ENCODE peak calls at places on chromosomes 7 and 10, in nine cellular contexts. B is KBM-7, U is cardiac muscle cell, N is IMR-90, Q is thoracic aorta, G is ELF-1, X is left ventricle myocardium inferior, S is ACHN, M is A549. O is an unnamed sample.

GRCh38 chr7:66344166-66344565 is 139.0 kb downstream of the TPST1 start:
- DNase-seq in G (no peak), S (no peak), B (peak; percentile 9), U (peak; percentile 87), M (no peak), X (no peak), N (peak; percentile 71), Q (no peak), O (no peak)

GRCh38 chr7:105130048-105130447 is 116.0 kb downstream of the KMT2E start:
- DNase-seq in S (no peak), N (no peak), Q (no peak), U (no peak), G (no peak), X (no peak), B (no peak), M (no peak), O (no peak)

GRCh38 chr7:24829787-24830186 is 72.5 kb upstream of the GSDME start:
- DNase-seq in G (no peak), B (no peak), Q (no peak), N (peak; percentile 44), X (no peak), M (no peak), S (no peak), U (peak; percentile 29), O (no peak)

GRCh38 chr7:131945313-131945831 is 388.9 kb upstream of the PODXL start:
- DNase-seq in U (peak; percentile 50), Q (no peak), X (peak; percentile 30), G (peak; percentile 87), N (peak; percentile 11), S (peak; percentile 67), M (peak; percentile 56), B (peak; percentile 64), O (peak; percentile 35)

GRCh38 chr7:16753102-16753931 is at the start of gene TSPAN13:
- DNase-seq in G (peak; percentile 96), Q (no peak), S (peak; percentile 91), B (peak; percentile 89), X (peak; percentile 81), N (peak; percentile 25), U (peak; percentile 71), M (peak; percentile 87), O (peak; percentile 98)

GRCh38 chr7:114450431-114450830 is 35.8 kb downstream of the FOXP2 start:
- DNase-seq in S (no peak), M (no peak), N (no peak), Q (no peak), G (no peak), B (no peak), U (no peak), X (no peak), O (no peak)

GRCh38 chr7:22572937-22573336 is 72.9 kb upstream of the STEAP1B start:
- DNase-seq in U (no peak), M (peak; percentile 36), G (peak; percentile 82), B (no peak), N (peak; percentile 81), X (no peak), Q (no peak), S (peak; percentile 47), O (no peak)

GRCh38 chr10:100653957-100654834 is 91.2 kb upstream of the PAX2 start:
- DNase-seq in B (no peak), G (peak; percentile 60), U (peak; percentile 73), X (no peak), N (no peak), M (no peak), S (no peak), Q (no peak), O (peak; percentile 45)

GRCh38 chr10:51156913-51157312 is 82.6 kb downstream of the PRKG1 start:
- DNase-seq in X (no peak), Q (no peak), U (peak; percentile 70), G (no peak), N (peak; percentile 75), B (no peak), M (no peak), S (no peak), O (no peak)

GRCh38 chr10:130751851-130752250 is 559.7 kb downstream of the TCERG1L start:
- DNase-seq in S (no peak), Q (no peak), M (no peak), U (no peak), X (no peak), B (no peak), N (no peak), G (peak; percentile 12), O (no peak)

GRCh38 chr7:351256-351655 is 61.3 kb downstream of the FOXL3 start:
- DNase-seq in G (no peak), S (no peak), M (no peak), X (no peak), B (peak; percentile 28), U (no peak), Q (no peak), N (no peak), O (no peak)

GRCh38 chr10:94092848-94093247 is 99.1 kb downstream of the PLCE1 start:
- DNase-seq in M (no peak), B (no peak), N (peak; percentile 25), X (no peak), G (no peak), Q (peak; percentile 26), S (no peak), U (peak; percentile 61), O (no peak)

GRCh38 chr10:125514206-125515162 is 168.5 kb downstream of the TEX36 start:
- DNase-seq in U (no peak), Q (no peak), B (no peak), S (no peak), X (no peak), G (peak; percentile 67), M (no peak), N (no peak), O (no peak)

GRCh38 chr7:75866497-75867389 is 12.1 kb upstream of the RHBDD2 start:
- DNase-seq in G (peak; percentile 67), S (peak; percentile 75), Q (no peak), N (peak; percentile 65), B (peak; percentile 51), X (peak; percentile 45), U (peak; percentile 81), M (peak; percentile 77), O (peak; percentile 49)

GRCh38 chr10:23363788-23364135 is 19.2 kb upstream of the C10orf67 start:
- DNase-seq in M (no peak), N (no peak), U (no peak), X (no peak), S (no peak), B (no peak), Q (no peak), G (no peak), O (no peak)

GRCh38 chr10:43226851-43227845 is 39.7 kb downstream of the RASGEF1A start:
- DNase-seq in Q (peak; percentile 0), N (no peak), U (no peak), M (no peak), X (peak; percentile 2), G (no peak), S (no peak), B (no peak), O (no peak)

GRCh38 chr7:157192861-157193260 is 54.1 kb downstream of the UBE3C start:
- DNase-seq in G (no peak), U (no peak), X (no peak), M (no peak), B (no peak), Q (no peak), N (no peak), S (no peak), O (no peak)

GRCh38 chr7:35718047-35718446 is 23.1 kb upstream of the HERPUD2 start:
- DNase-seq in S (no peak), N (no peak), U (no peak), M (no peak), B (no peak), X (no peak), G (no peak), Q (no peak), O (no peak)

GRCh38 chr7:26549281-26549943 is 257.8 kb downstream of the SNX10 start:
- DNase-seq in X (no peak), M (no peak), U (no peak), S (peak; percentile 81), G (no peak), N (no peak), B (peak; percentile 86), Q (no peak), O (no peak)

GRCh38 chr10:3954615-3955014 is 169.6 kb upstream of the KLF6 start:
- DNase-seq in N (no peak), G (no peak), M (no peak), X (no peak), S (no peak), Q (no peak), U (no peak), B (no peak), O (no peak)

GRCh38 chr10:122715576-122715975 is 15.9 kb upstream of the C10orf120 start:
- DNase-seq in N (no peak), X (no peak), Q (no peak), M (no peak), S (no peak), B (no peak), G (no peak), U (no peak), O (no peak)

GRCh38 chr7:151599401-151600227 is 79.9 kb upstream of the RHEB start:
- DNase-seq in U (peak; percentile 94), N (peak; percentile 93), X (no peak), G (no peak), M (peak; percentile 66), B (no peak), S (peak; percentile 99), Q (no peak), O (no peak)

GRCh38 chr7:66669088-66669487 is 40.4 kb downstream of the KCTD7 start:
- DNase-seq in Q (no peak), M (no peak), G (no peak), S (no peak), X (peak; percentile 42), U (peak; percentile 28), B (no peak), N (no peak), O (no peak)